ENCODE peak calls at places on chromosomes 4 and X, in five cellular contexts. P is activated naive CD4-positive, alpha-beta T cell; F is GM10248; D is colonic mucosa; V is lung microvascular endothelial cell. C is an unnamed sample.

GRCh38 chr4:164320847-164321246 is 433.1 kb upstream of the SMIM31 start:
- DNase-seq in D (no peak), V (no peak), P (no peak), F (no peak), C (no peak)

GRCh38 chr4:3345384-3345783 is 52.6 kb downstream of the RGS12 start:
- DNase-seq in D (no peak), F (no peak), V (no peak), P (no peak), C (no peak)

GRCh38 chr4:25370242-25370641 is 6.8 kb upstream of the ANAPC4 start:
- DNase-seq in P (no peak), D (no peak), F (no peak), V (no peak), C (no peak)

GRCh38 chrX:153968754-153969124 is 2.9 kb downstream of the HCFC1 start:
- DNase-seq in F (no peak), D (no peak), P (peak), V (no peak), C (no peak)

GRCh38 chrX:109856974-109857373 is 123.9 kb upstream of the ACSL4 start:
- DNase-seq in V (peak), F (no peak), P (no peak), D (no peak), C (peak)

GRCh38 chr4:23991444-23991843 is 101.6 kb upstream of the PPARGC1A start:
- DNase-seq in F (no peak), P (no peak), D (no peak), V (no peak), C (no peak)

GRCh38 chrX:115940888-115941332 is 229.6 kb upstream of the AGTR2 start:
- DNase-seq in F (no peak), P (peak), V (peak), D (peak), C (peak)

GRCh38 chr4:185504098-185505047 is 30.9 kb downstream of the PDLIM3 start:
- DNase-seq in P (no peak), D (peak), F (no peak), V (peak), C (peak)

GRCh38 chr4:24594887-24595286 is 10.5 kb upstream of the DHX15 start:
- DNase-seq in F (no peak), D (no peak), V (no peak), P (no peak), C (no peak)

GRCh38 chr4:72318771-72319170 is 250.2 kb downstream of the ADAMTS3 start:
- DNase-seq in P (no peak), V (no peak), D (no peak), F (no peak), C (peak)

GRCh38 chr4:154082760-154083530 is 294.1 kb upstream of the SFRP2 start:
- DNase-seq in F (no peak), P (no peak), D (no peak), V (no peak), C (peak)

GRCh38 chr4:53490161-53490915 is 100.9 kb downstream of the LNX1 start:
- DNase-seq in P (no peak), V (peak), F (no peak), D (no peak), C (no peak)

GRCh38 chr4:153112071-153112460 is 92.2 kb upstream of the TRIM2 start:
- DNase-seq in V (no peak), F (no peak), D (no peak), P (peak), C (no peak)

GRCh38 chr4:140856692-140857091 is 100.5 kb upstream of the TBC1D9 start:
- DNase-seq in V (no peak), D (no peak), F (no peak), P (no peak), C (no peak)

GRCh38 chr4:86331362-86331761 is 28.5 kb downstream of the MAPK10 start:
- DNase-seq in V (no peak), P (no peak), F (no peak), D (no peak), C (no peak)

GRCh38 chr4:8267077-8267476 is 2.5 kb upstream of the HTRA3 start:
- DNase-seq in V (peak), F (peak), P (no peak), D (peak), C (peak)

GRCh38 chr4:101655847-101656246 is 134.7 kb upstream of the BANK1 start:
- DNase-seq in D (no peak), F (no peak), P (no peak), V (no peak), C (no peak)

GRCh38 chr4:88843067-88843723 is 145.6 kb upstream of the NAP1L5 start:
- DNase-seq in D (peak), V (peak), F (no peak), P (no peak), C (no peak)

GRCh38 chr4:169163947-169164668 is 106.6 kb downstream of the SH3RF1 start:
- DNase-seq in F (no peak), D (no peak), P (no peak), V (no peak), C (no peak)

GRCh38 chr4:184165291-184165690 is 52.4 kb downstream of the ENPP6 start:
- DNase-seq in F (no peak), D (no peak), P (no peak), V (no peak), C (no peak)

GRCh38 chr4:109172301-109172700 is 130.2 kb downstream of the COL25A1 start:
- DNase-seq in D (no peak), P (no peak), F (no peak), V (no peak), C (no peak)

GRCh38 chr4:2101346-2102044 is 42.4 kb downstream of the NAT8L start:
- DNase-seq in P (no peak), F (no peak), V (no peak), D (no peak), C (no peak)

GRCh38 chr4:59936566-59936965 is 1263.6 kb upstream of the ADGRL3 start:
- DNase-seq in V (no peak), D (no peak), P (no peak), F (no peak), C (no peak)

GRCh38 chrX:78693547-78693946 is 34.4 kb upstream of the RTL3 start:
- DNase-seq in F (no peak), D (no peak), V (no peak), P (no peak), C (no peak)

GRCh38 chr4:67327245-67327860 is 217.9 kb downstream of the CENPC start:
- DNase-seq in P (peak), F (peak), D (peak), V (peak), C (peak)

GRCh38 chr4:169241480-169241879 is 29.3 kb downstream of the SH3RF1 start:
- DNase-seq in P (no peak), V (no peak), D (no peak), F (no peak), C (no peak)

GRCh38 chrX:13742397-13743176 is 8.0 kb downstream of the OFD1 start:
- DNase-seq in D (no peak), P (no peak), V (no peak), F (peak), C (no peak)

GRCh38 chr4:186472948-186473347 is 82.4 kb downstream of the MTNR1A start:
- DNase-seq in D (no peak), V (peak), F (no peak), P (no peak), C (peak)

GRCh38 chr4:122765702-122766352 is 33.3 kb downstream of the BBS12 start:
- DNase-seq in F (no peak), P (no peak), D (no peak), V (no peak), C (peak)

GRCh38 chr4:140188975-140189374 is 35.0 kb upstream of the MAML3 start:
- DNase-seq in P (no peak), V (peak), F (no peak), D (no peak), C (no peak)

GRCh38 chr4:3526456-3526855 is 5.8 kb downstream of the LRPAP1 start:
- DNase-seq in P (no peak), V (no peak), F (no peak), D (no peak), C (no peak)

GRCh38 chr4:25842229-25842840 is 20.5 kb downstream of the SEL1L3 start:
- DNase-seq in V (no peak), F (peak), D (no peak), P (peak), C (no peak)

GRCh38 chr4:67581913-67582312 is 23.4 kb downstream of the STAP1 start:
- DNase-seq in V (no peak), P (no peak), D (no peak), F (no peak), C (no peak)

GRCh38 chr4:124846306-124846705 is 133.8 kb upstream of the ANKRD50 start:
- DNase-seq in P (no peak), V (no peak), D (no peak), F (no peak), C (no peak)

GRCh38 chr4:8115916-8116315 is 42.7 kb downstream of the ABLIM2 start:
- DNase-seq in F (no peak), D (no peak), P (no peak), V (no peak), C (no peak)

GRCh38 chr4:2284934-2285664 is 23.2 kb upstream of the MXD4 start:
- DNase-seq in F (no peak), D (no peak), P (no peak), V (no peak), C (peak)

GRCh38 chrX:118536687-118537461 is 41.3 kb downstream of the DOCK11 start:
- DNase-seq in D (no peak), V (peak), F (peak), P (peak), C (peak)

C was measured in ACHN.